ENCODE peak calls at places on chromosomes 12 and 14, in nine cellular contexts. B, J, K, R, X, C, L, N and S are unnamed samples.

GRCh38 chr12:32860182-32860581 is 36.4 kb downstream of the PKP2 start:
- DNase-seq in B (no peak), J (no peak), K (no peak), R (no peak), X (no peak), C (no peak), L (no peak), N (no peak), S (no peak)

GRCh38 chr12:4518106-4518728 is 20.5 kb upstream of the RAD51AP1 start:
- DNase-seq in B (peak; percentile 67), J (no peak), K (no peak), R (peak; percentile 39), X (no peak), C (no peak), L (peak; percentile 67), N (no peak), S (no peak)

GRCh38 chr12:18583655-18584054 is 154.2 kb downstream of the PLCZ1 start:
- DNase-seq in B (no peak), J (no peak), K (no peak), R (no peak), X (no peak), C (no peak), L (no peak), N (no peak), S (no peak)

GRCh38 chr12:5088586-5089264 is 45.0 kb downstream of the KCNA5 start:
- DNase-seq in B (peak; percentile 77), J (no peak), K (no peak), R (no peak), X (no peak), C (peak; percentile 22), L (peak; percentile 91), N (no peak), S (no peak)

GRCh38 chr14:26531894-26532293 is 65.9 kb downstream of the NOVA1 start:
- DNase-seq in B (no peak), J (no peak), K (no peak), R (peak; percentile 30), X (no peak), C (peak; percentile 14), L (peak; percentile 82), N (no peak), S (no peak)

GRCh38 chr12:93959657-93960056 is 188.7 kb upstream of the PLXNC1 start:
- DNase-seq in B (no peak), J (no peak), K (no peak), R (no peak), X (no peak), C (no peak), L (peak; percentile 5), N (no peak), S (no peak)

GRCh38 chr12:100460702-100461101 is 13.0 kb upstream of the NR1H4 start:
- DNase-seq in B (no peak), J (no peak), K (no peak), R (no peak), X (no peak), C (no peak), L (no peak), N (no peak), S (no peak)

GRCh38 chr12:78683031-78683430 is 181.5 kb upstream of the SYT1 start:
- DNase-seq in B (no peak), J (no peak), K (no peak), R (no peak), X (no peak), C (no peak), L (no peak), N (no peak), S (no peak)

GRCh38 chr12:16613199-16613598 is 7.2 kb upstream of the LMO3 start:
- DNase-seq in B (no peak), J (no peak), K (no peak), R (no peak), X (no peak), C (no peak), L (no peak), N (no peak), S (no peak)

GRCh38 chr12:66118240-66118891 is 12.2 kb downstream of the LLPH start:
- DNase-seq in B (peak; percentile 36), J (no peak), K (no peak), R (no peak), X (no peak), C (no peak), L (peak; percentile 34), N (no peak), S (no peak)

GRCh38 chr12:66119870-66120241 is 10.7 kb downstream of the LLPH start:
- DNase-seq in B (no peak), J (no peak), K (no peak), R (no peak), X (no peak), C (no peak), L (no peak), N (no peak), S (no peak)

GRCh38 chr12:66117242-66117641 is 13.3 kb downstream of the LLPH start:
- DNase-seq in B (no peak), J (no peak), K (no peak), R (no peak), X (no peak), C (no peak), L (no peak), N (no peak), S (no peak)

GRCh38 chr12:66119229-66119869 is 11.2 kb downstream of the LLPH start:
- DNase-seq in B (no peak), J (no peak), K (no peak), R (no peak), X (no peak), C (no peak), L (peak; percentile 57), N (no peak), S (no peak)

DNA sequence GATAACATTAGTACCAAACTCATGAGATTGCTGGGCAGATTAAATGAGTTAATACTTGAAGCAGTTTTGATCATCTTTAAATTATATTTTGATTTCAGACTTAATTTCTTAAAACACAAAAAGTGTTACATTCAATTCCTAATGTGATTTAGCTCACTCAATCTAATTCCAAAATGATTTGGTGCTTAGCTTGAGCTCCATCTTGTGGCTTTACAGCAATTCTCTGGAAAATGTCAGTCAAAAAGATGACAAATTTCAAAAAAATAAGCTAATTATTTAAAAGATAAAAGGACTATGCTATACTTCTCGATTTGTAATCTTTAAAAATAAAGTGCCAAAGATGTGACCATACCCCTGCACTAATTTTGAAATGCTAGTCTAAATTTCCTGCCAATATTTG is 10.1 kb downstream of the LLPH start:
- DNase-seq in B (no peak), J (no peak), K (no peak), R (no peak), X (no peak), C (no peak), L (peak; percentile 31), N (no peak), S (no peak)
- TF ChIP-seq CTCF in B (peak; percentile 55), J (peak; percentile 25), K (no peak), R (no peak), X (no peak), C (peak; percentile 17), L (peak; percentile 5), N (no peak), S (no peak)

GRCh38 chr14:67738740-67739504 is 37.2 kb downstream of the RDH12 start:
- DNase-seq in B (peak; percentile 83), J (no peak), K (no peak), R (peak; percentile 95), X (peak; percentile 48), C (peak; percentile 88), L (peak; percentile 94), N (no peak), S (no peak)

GRCh38 chr14:67735361-67735921 is 33.8 kb downstream of the RDH12 start:
- DNase-seq in B (no peak), J (no peak), K (no peak), R (no peak), X (no peak), C (no peak), L (no peak), N (no peak), S (no peak)

GRCh38 chr14:67733609-67734008 is 31.9 kb downstream of the RDH12 start:
- DNase-seq in B (no peak), J (no peak), K (no peak), R (no peak), X (no peak), C (no peak), L (no peak), N (no peak), S (no peak)

GRCh38 chr14:67736771-67737170 is 35.1 kb downstream of the RDH12 start:
- DNase-seq in B (no peak), J (no peak), K (no peak), R (no peak), X (no peak), C (no peak), L (no peak), N (no peak), S (no peak)

GRCh38 chr14:67734675-67735074 is 33.0 kb downstream of the RDH12 start:
- DNase-seq in B (peak; percentile 4), J (no peak), K (no peak), R (no peak), X (no peak), C (no peak), L (peak; percentile 32), N (no peak), S (no peak)
- TF ChIP-seq CTCF in B (peak; percentile 37), J (no peak), K (no peak), R (no peak), X (no peak), C (peak; percentile 5), L (no peak), N (no peak), S (no peak)

DNA sequence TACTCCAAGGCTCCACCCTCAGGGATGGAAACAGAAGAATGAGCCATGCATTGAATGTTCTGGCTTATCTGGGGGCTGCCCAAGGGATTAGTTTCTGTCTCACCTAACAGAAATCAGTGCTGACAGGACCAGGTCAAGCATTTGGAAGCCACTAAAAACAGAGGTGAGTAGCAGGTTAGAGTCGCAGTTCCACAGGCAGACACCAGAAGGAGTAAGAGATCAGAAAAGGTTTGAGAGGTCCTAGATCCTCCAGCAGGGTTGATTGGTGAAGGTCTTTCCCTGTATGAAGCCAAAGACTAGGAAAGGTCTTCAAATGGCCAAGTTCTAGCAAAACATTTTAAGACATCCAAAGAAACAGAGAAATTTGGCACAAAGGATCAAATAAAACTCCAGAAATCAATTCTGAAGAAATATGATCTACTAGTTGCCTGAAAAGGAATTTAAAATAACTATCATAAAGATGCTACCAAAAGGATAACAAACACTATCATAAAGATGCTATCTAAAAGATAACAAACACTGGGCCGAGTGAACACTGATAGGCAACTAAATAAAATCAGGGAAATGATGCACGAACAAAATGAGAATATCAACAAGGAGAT is 19.5 kb upstream of the TTC9 start:
- DNase-seq in B (peak; percentile 32), J (no peak), K (peak; percentile 21), R (peak; percentile 71), X (peak; percentile 52), C (peak; percentile 67), L (peak; percentile 47), N (peak; percentile 68), S (peak; percentile 33)
- TF ChIP-seq CTCF in B (peak; percentile 81), J (peak; percentile 71), K (peak; percentile 72), R (peak; percentile 76), X (peak; percentile 70), C (peak; percentile 65), L (peak; percentile 69), N (peak; percentile 69), S (peak; percentile 56)

GRCh38 chr12:45122776-45123380 is 72.0 kb upstream of the DBX2 start:
- DNase-seq in B (peak; percentile 7), J (peak; percentile 17), K (no peak), R (peak; percentile 50), X (no peak), C (no peak), L (peak; percentile 77), N (peak; percentile 14), S (no peak)
- TF ChIP-seq CTCF in B (peak; percentile 66), J (peak; percentile 71), K (peak; percentile 60), R (peak; percentile 49), X (no peak), C (peak; percentile 56), L (peak; percentile 33), N (no peak), S (peak; percentile 49)